ENCODE peak calls at places on chromosomes 7 and 10, in eight cellular contexts. X is upper lobe of right lung, G is cardiac fibroblast, B is astrocyte of the cerebellum, A is endothelial cell, I is GM13977, Z is right atrium auricular region, R is PC-9. D is an unnamed sample.

GRCh38 chr7:130734525-130735272 is 692 bp upstream of the KLF14 start:
- DNase-seq in G (no peak), I (peak), A (no peak), B (no peak), Z (no peak), R (peak), X (no peak), D (peak)

GRCh38 chr7:36527549-36527913 is 137.9 kb downstream of the ANLN start:
- DNase-seq in I (no peak), X (no peak), A (no peak), B (no peak), G (no peak), Z (no peak), R (no peak), D (no peak)

GRCh38 chr10:129501652-129502436 is 34.8 kb downstream of the MGMT start:
- DNase-seq in R (no peak), Z (no peak), B (no peak), G (no peak), X (no peak), A (no peak), I (no peak), D (peak)

GRCh38 chr7:116864084-116864483 is 1.7 kb downstream of the CAPZA2 start:
- DNase-seq in R (no peak), X (no peak), G (no peak), B (no peak), A (no peak), Z (no peak), I (no peak), D (no peak)

GRCh38 chr10:79172881-79173280 is 104.1 kb downstream of the ZMIZ1 start:
- DNase-seq in A (no peak), B (no peak), I (no peak), Z (no peak), X (no peak), R (no peak), G (no peak), D (no peak)

GRCh38 chr10:85012305-85012704 is 683.9 kb downstream of the CCSER2 start:
- DNase-seq in I (no peak), X (no peak), A (no peak), G (no peak), R (no peak), B (no peak), Z (no peak), D (no peak)

GRCh38 chr10:51895209-51895608 is 195.8 kb upstream of the CSTF2T start:
- DNase-seq in G (peak), R (no peak), Z (peak), A (no peak), B (no peak), I (no peak), X (no peak), D (no peak)

GRCh38 chr7:37056256-37056655 is 332.0 kb upstream of the AOAH start:
- DNase-seq in B (no peak), X (no peak), Z (no peak), A (no peak), R (no peak), I (no peak), G (no peak), D (no peak)

GRCh38 chr10:28387141-28387540 is 84.3 kb upstream of the MPP7 start:
- DNase-seq in R (no peak), G (no peak), B (no peak), X (no peak), I (no peak), A (no peak), Z (no peak), D (no peak)

GRCh38 chr7:111409714-111410422 is 152.4 kb downstream of the IMMP2L start:
- DNase-seq in Z (no peak), A (no peak), X (no peak), B (no peak), I (no peak), R (no peak), G (peak), D (no peak)

GRCh38 chr10:31147220-31147608 is 115.5 kb upstream of the ZNF438 start:
- DNase-seq in X (no peak), I (no peak), R (peak), Z (no peak), G (peak), B (no peak), A (no peak), D (no peak)

GRCh38 chr7:20998309-20998708 is 211.6 kb upstream of the SP8 start:
- DNase-seq in A (no peak), B (no peak), X (no peak), G (no peak), I (no peak), Z (no peak), R (peak), D (no peak)

GRCh38 chr10:22158426-22158825 is 59.4 kb downstream of the EBLN1 start:
- DNase-seq in Z (no peak), X (no peak), A (no peak), I (no peak), G (peak), B (no peak), R (no peak), D (no peak)

GRCh38 chr10:31864834-31865518 is 63.7 kb downstream of the ARHGAP12 start:
- DNase-seq in I (no peak), Z (no peak), X (no peak), G (peak), B (peak), R (no peak), A (no peak), D (no peak)

GRCh38 chr7:149621776-149622175 is 124.2 kb upstream of the ZNF746 start:
- DNase-seq in A (no peak), R (no peak), G (no peak), I (no peak), B (no peak), X (no peak), Z (no peak), D (no peak)

GRCh38 chr10:15473401-15473777 is 102.3 kb upstream of the FAM171A1 start:
- DNase-seq in Z (no peak), I (no peak), G (no peak), R (no peak), X (no peak), B (no peak), A (no peak), D (no peak)

GRCh38 chr10:101835406-101835805 is 8.2 kb downstream of the KCNIP2 start:
- DNase-seq in A (no peak), R (no peak), B (no peak), Z (no peak), G (no peak), X (peak), I (no peak), D (no peak)

GRCh38 chr10:19730848-19731247 is 85.4 kb upstream of the PLXDC2 start:
- DNase-seq in I (no peak), A (no peak), G (peak), B (peak), R (no peak), Z (no peak), X (no peak), D (no peak)

GRCh38 chr10:3105905-3106304 is 38.6 kb downstream of the PFKP start:
- DNase-seq in A (no peak), R (no peak), I (no peak), B (no peak), Z (no peak), G (no peak), X (no peak), D (no peak)

GRCh38 chr7:33698692-33699128 is 206.6 kb upstream of the BMPER start:
- DNase-seq in B (no peak), X (no peak), Z (no peak), R (no peak), G (no peak), I (no peak), A (no peak), D (no peak)

GRCh38 chr7:142409471-142409870 is 151.6 kb upstream of the PRSS58 start:
- DNase-seq in A (no peak), R (no peak), G (no peak), B (no peak), Z (no peak), I (no peak), X (no peak), D (no peak)

GRCh38 chr7:66575398-66575797 is 53.3 kb upstream of the KCTD7 start:
- DNase-seq in G (no peak), I (no peak), B (no peak), A (no peak), X (no peak), R (no peak), Z (no peak), D (no peak)

GRCh38 chr10:2933519-2933918 is 133.8 kb upstream of the PFKP start:
- DNase-seq in R (no peak), G (no peak), X (no peak), Z (no peak), I (no peak), A (no peak), B (no peak), D (no peak)

GRCh38 chr7:44565097-44565794 is 8.5 kb downstream of the DDX56 start:
- DNase-seq in R (no peak), G (peak), I (peak), A (peak), X (peak), B (peak), Z (peak), D (peak)

GRCh38 chr10:101567165-101568006 is 20.7 kb downstream of the POLL start:
- DNase-seq in R (no peak), Z (no peak), G (no peak), X (peak), A (no peak), B (no peak), I (no peak), D (no peak)

GRCh38 chr7:101901661-101902491 is 84.5 kb downstream of the CUX1 start:
- DNase-seq in I (no peak), G (peak), B (no peak), R (no peak), X (no peak), A (no peak), Z (no peak), D (no peak)

GRCh38 chr10:28810062-28810870 is 132.9 kb downstream of the BAMBI start:
- DNase-seq in Z (no peak), R (no peak), B (no peak), I (no peak), A (no peak), X (no peak), G (no peak), D (no peak)

GRCh38 chr7:143216151-143216550 is 5.7 kb upstream of the TAS2R40 start:
- DNase-seq in R (no peak), A (no peak), Z (no peak), X (no peak), I (no peak), B (no peak), G (no peak), D (no peak)

GRCh38 chr10:110784198-110784597 is 87.5 kb upstream of the PDCD4 start:
- DNase-seq in B (no peak), I (no peak), X (no peak), Z (no peak), G (no peak), R (no peak), A (no peak), D (no peak)

GRCh38 chr7:150986099-150986512 is 4.7 kb upstream of the NOS3 start:
- DNase-seq in I (peak), A (peak), Z (no peak), B (no peak), X (no peak), R (peak), G (peak), D (peak)

GRCh38 chr10:21526952-21527633 is 1.6 kb upstream of the SKIDA1 start:
- DNase-seq in G (peak), Z (peak), R (no peak), B (no peak), X (peak), A (peak), I (peak), D (peak)

DNA sequence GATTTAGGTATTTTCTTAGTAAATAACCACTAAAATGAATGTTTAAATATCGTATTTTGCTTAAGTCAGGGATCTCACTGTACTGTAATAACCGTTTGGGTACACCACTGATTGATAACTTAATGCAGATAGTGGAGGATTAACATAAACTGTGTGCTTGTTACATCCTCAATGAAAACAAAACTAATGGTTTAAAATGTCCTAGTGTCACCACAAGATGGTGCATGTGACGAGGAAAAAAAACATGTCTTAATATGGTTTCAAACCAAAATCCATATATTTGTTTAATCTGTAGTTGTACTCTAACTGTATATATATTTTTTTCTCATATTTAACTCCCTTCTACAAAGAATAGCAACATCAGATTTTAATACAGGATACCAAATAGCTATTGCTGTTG is 19.2 kb downstream of the ARMC10 start:
- DNase-seq in A (no peak), R (no peak), G (peak), I (no peak), X (no peak), Z (no peak), B (no peak), D (no peak)
- TF ChIP-seq CTCF in A (no peak), R (no peak), G (peak), I (peak), X (no peak), Z (no peak), B (no peak), D (no peak)

GRCh38 chr7:16776053-16776452 is 22.5 kb downstream of the TSPAN13 start:
- DNase-seq in R (no peak), Z (no peak), X (no peak), B (no peak), A (no peak), I (no peak), G (no peak), D (no peak)
- TF ChIP-seq CTCF in R (no peak), Z (no peak), X (no peak), B (no peak), A (no peak), I (no peak), G (no peak), D (no peak)

GRCh38 chr7:81527651-81528050 is 242.2 kb downstream of the HGF start:
- DNase-seq in X (no peak), R (no peak), A (no peak), Z (no peak), G (no peak), I (no peak), B (no peak), D (no peak)
- TF ChIP-seq CTCF in X (no peak), R (no peak), A (no peak), Z (no peak), G (no peak), I (no peak), B (no peak), D (no peak)

DNA sequence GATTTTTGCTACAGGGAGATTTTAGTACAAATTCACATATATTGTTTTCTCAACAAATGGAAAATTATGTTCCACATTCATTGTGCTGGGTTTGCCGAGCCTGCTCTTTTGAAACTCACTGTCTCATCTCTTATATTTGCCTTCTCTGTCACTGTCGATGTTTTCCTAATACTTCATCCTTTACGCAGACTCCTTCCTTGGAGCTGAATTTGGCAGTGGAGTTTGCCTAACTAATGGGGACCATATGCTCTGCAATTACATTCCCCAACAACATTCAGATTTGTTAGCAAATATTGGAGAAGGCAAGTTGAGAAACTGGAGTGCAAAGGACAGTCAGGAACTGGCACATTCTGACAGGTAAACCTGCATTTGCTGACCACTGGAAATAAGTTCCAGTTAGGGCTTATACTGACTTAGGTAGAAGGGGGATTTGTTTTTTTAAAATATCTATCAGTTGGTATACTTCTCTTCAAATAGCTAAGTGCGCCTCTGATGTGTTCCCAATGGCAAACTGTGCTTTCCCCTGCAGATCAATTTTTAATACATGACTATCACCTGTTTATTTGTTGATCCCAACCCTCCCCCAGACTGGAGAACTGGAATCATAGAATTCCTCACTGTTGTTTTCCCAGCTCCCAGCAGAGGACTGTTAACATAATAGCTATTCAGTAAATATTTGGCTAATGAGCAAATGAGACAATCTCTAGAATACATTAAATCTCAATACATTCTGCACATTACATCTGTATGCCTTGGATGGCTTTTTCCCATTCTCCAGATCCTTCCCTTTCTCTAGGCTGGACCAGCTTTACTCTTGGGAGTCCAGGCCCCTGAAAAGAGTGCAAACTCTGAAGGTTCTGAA is 769.3 kb downstream of the KCNMA1 start:
- DNase-seq in R (no peak), I (no peak), X (no peak), B (no peak), Z (no peak), G (no peak), A (no peak), D (no peak)
- TF ChIP-seq CTCF in R (no peak), I (no peak), X (no peak), B (no peak), Z (no peak), G (no peak), A (no peak), D (no peak)

GRCh38 chr7:47988496-47989386 is 9.3 kb upstream of the HUS1 start:
- DNase-seq in G (no peak), I (no peak), X (no peak), B (no peak), Z (no peak), A (peak), R (no peak), D (no peak)
- TF ChIP-seq CTCF in G (peak), I (peak), X (peak), B (peak), Z (no peak), A (peak), R (peak), D (peak)

GRCh38 chr10:123787566-123787965 is 104.0 kb downstream of the CPXM2 start:
- DNase-seq in X (no peak), G (no peak), I (no peak), R (no peak), A (no peak), Z (no peak), B (no peak), D (no peak)
- TF ChIP-seq CTCF in X (no peak), G (no peak), I (no peak), R (no peak), A (no peak), Z (no peak), B (no peak), D (no peak)